ENCODE peak calls at places on chromosome 13, in four cellular contexts. One of them, this sample, is unnamed.

GRCh38 chr13:21232196-21232595 is 55.7 kb downstream of the MRPL57 start:
- DNase-seq in GM12878: no peak
- DNase-seq in K562: no peak
- DNase-seq in GM12891: no peak
- DNase-seq in this sample: no peak

GRCh38 chr13:106241974-106242373 is 293.5 kb downstream of the EFNB2 start:
- DNase-seq in K562: no peak
- DNase-seq in GM12891: no peak
- DNase-seq in GM12878: no peak
- DNase-seq in this sample: no peak

GRCh38 chr13:33676700-33677048 is 141.3 kb upstream of the RFC3 start:
- DNase-seq in K562: no peak
- DNase-seq in GM12878: no peak
- DNase-seq in GM12891: no peak
- DNase-seq in this sample: peak; percentile 71

GRCh38 chr13:97849305-97849704 is 104.2 kb upstream of the IPO5 start:
- DNase-seq in K562: peak; percentile 16
- DNase-seq in GM12878: peak; percentile 8
- DNase-seq in GM12891: no peak
- DNase-seq in this sample: no peak

GRCh38 chr13:43489168-43489730 is 297.5 kb downstream of the ENOX1 start:
- DNase-seq in K562: no peak
- DNase-seq in GM12878: no peak
- DNase-seq in GM12891: no peak
- DNase-seq in this sample: no peak

GRCh38 chr13:71876648-71877279 is 9.8 kb upstream of the DACH1 start:
- DNase-seq in GM12891: no peak
- DNase-seq in K562: no peak
- DNase-seq in GM12878: peak; percentile 9
- DNase-seq in this sample: no peak

GRCh38 chr13:83733293-83733692 is 149.0 kb downstream of the SLITRK1 start:
- DNase-seq in GM12891: no peak
- DNase-seq in K562: no peak
- DNase-seq in GM12878: no peak
- DNase-seq in this sample: no peak

GRCh38 chr13:95862401-95862800 is 185.5 kb downstream of the DNAJC3 start:
- DNase-seq in K562: no peak
- DNase-seq in GM12878: no peak
- DNase-seq in GM12891: no peak
- DNase-seq in this sample: no peak

GRCh38 chr13:73865027-73865426 is 269.2 kb downstream of the KLF12 start:
- DNase-seq in GM12878: no peak
- DNase-seq in GM12891: no peak
- DNase-seq in K562: no peak
- DNase-seq in this sample: no peak

GRCh38 chr13:54415753-54416366 is 1387.2 kb downstream of the OLFM4 start:
- DNase-seq in K562: no peak
- DNase-seq in GM12878: no peak
- DNase-seq in GM12891: no peak
- DNase-seq in this sample: no peak

GRCh38 chr13:40508767-40509342 is 157.6 kb downstream of the FOXO1 start:
- DNase-seq in GM12878: no peak
- DNase-seq in GM12891: no peak
- DNase-seq in K562: no peak
- DNase-seq in this sample: no peak

GRCh38 chr13:46656786-46657185 is 103.8 kb downstream of the LRCH1 start:
- DNase-seq in GM12891: no peak
- DNase-seq in K562: no peak
- DNase-seq in GM12878: no peak
- DNase-seq in this sample: no peak

GRCh38 chr13:22549126-22549525 is 631.7 kb upstream of the SGCG start:
- DNase-seq in GM12891: no peak
- DNase-seq in K562: no peak
- DNase-seq in GM12878: no peak
- DNase-seq in this sample: no peak

GRCh38 chr13:110126391-110126961 is 180.5 kb downstream of the COL4A1 start:
- DNase-seq in K562: no peak
- DNase-seq in GM12891: no peak
- DNase-seq in GM12878: no peak
- DNase-seq in this sample: no peak

GRCh38 chr13:60335531-60335930 is 61.5 kb upstream of the TDRD3 start:
- DNase-seq in GM12891: no peak
- DNase-seq in K562: no peak
- DNase-seq in GM12878: no peak
- DNase-seq in this sample: no peak

GRCh38 chr13:111219306-111219705 is 101.1 kb upstream of the TEX29 start:
- DNase-seq in GM12878: no peak
- DNase-seq in K562: no peak
- DNase-seq in GM12891: no peak
- DNase-seq in this sample: no peak

GRCh38 chr13:99974939-99975561 is 3.5 kb upstream of the ZIC5 start:
- DNase-seq in GM12878: no peak
- DNase-seq in K562: no peak
- DNase-seq in GM12891: no peak
- DNase-seq in this sample: no peak

GRCh38 chr13:112443191-112444000 is 67.2 kb downstream of the SPACA7 start:
- DNase-seq in K562: peak; percentile 18
- DNase-seq in GM12891: no peak
- DNase-seq in GM12878: no peak
- DNase-seq in this sample: no peak

GRCh38 chr13:68982961-68983619 is 1124.5 kb upstream of the ATXN8OS start:
- DNase-seq in GM12891: no peak
- DNase-seq in K562: no peak
- DNase-seq in GM12878: no peak
- DNase-seq in this sample: no peak

GRCh38 chr13:110307697-110308376 is 753 bp downstream of the COL4A2 start:
- DNase-seq in GM12878: no peak
- DNase-seq in GM12891: no peak
- DNase-seq in K562: no peak
- DNase-seq in this sample: no peak

GRCh38 chr13:23558675-23559536 is 11.3 kb upstream of the TNFRSF19 start:
- DNase-seq in K562: no peak
- DNase-seq in GM12878: no peak
- DNase-seq in GM12891: no peak
- DNase-seq in this sample: peak; percentile 84

GRCh38 chr13:78610381-78610883 is 7.1 kb upstream of the POU4F1 start:
- DNase-seq in GM12878: no peak
- DNase-seq in K562: no peak
- DNase-seq in GM12891: no peak
- DNase-seq in this sample: no peak

GRCh38 chr13:32126298-32126697 is 94.7 kb downstream of the FRY start:
- DNase-seq in GM12878: no peak
- DNase-seq in GM12891: no peak
- DNase-seq in K562: no peak
- DNase-seq in this sample: no peak

GRCh38 chr13:102440259-102440936 is 38.5 kb upstream of the FGF14 start:
- DNase-seq in K562: no peak
- DNase-seq in GM12878: peak; percentile 52
- DNase-seq in GM12891: no peak
- DNase-seq in this sample: no peak

GRCh38 chr13:41182231-41182630 is 12.1 kb downstream of the KBTBD7 start:
- DNase-seq in GM12878: no peak
- DNase-seq in K562: no peak
- DNase-seq in GM12891: no peak
- DNase-seq in this sample: no peak

GRCh38 chr13:109479534-109479933 is 306.8 kb downstream of the IRS2 start:
- DNase-seq in K562: no peak
- DNase-seq in GM12878: no peak
- DNase-seq in GM12891: no peak
- DNase-seq in this sample: no peak

GRCh38 chr13:94201022-94201421 is 278.5 kb downstream of the DCT start:
- DNase-seq in GM12891: no peak
- DNase-seq in GM12878: no peak
- DNase-seq in K562: no peak
- DNase-seq in this sample: no peak

GRCh38 chr13:73168226-73168992 is 109.6 kb downstream of the KLF5 start:
- DNase-seq in GM12878: no peak
- DNase-seq in K562: no peak
- DNase-seq in GM12891: no peak
- DNase-seq in this sample: no peak

GRCh38 chr13:101082441-101082840 is 333.9 kb downstream of the NALCN start:
- DNase-seq in GM12878: no peak
- DNase-seq in GM12891: no peak
- DNase-seq in K562: no peak
- DNase-seq in this sample: no peak
- TF ChIP-seq SPI1 in GM12878: no peak
- TF ChIP-seq SPI1 in GM12891: no peak
- TF ChIP-seq SPI1 in K562: no peak
- TF ChIP-seq SPI1 in this sample: no peak

GRCh38 chr13:48334534-48335127 is 31.1 kb downstream of the RB1 start:
- DNase-seq in K562: no peak
- DNase-seq in GM12878: peak; percentile 24
- DNase-seq in GM12891: no peak
- DNase-seq in this sample: no peak
- TF ChIP-seq SPI1 in K562: no peak
- TF ChIP-seq SPI1 in GM12878: no peak
- TF ChIP-seq SPI1 in GM12891: no peak
- TF ChIP-seq SPI1 in this sample: no peak

GRCh38 chr13:75760182-75760981 is 124.3 kb downstream of the LMO7 start:
- DNase-seq in GM12878: no peak
- DNase-seq in GM12891: no peak
- DNase-seq in K562: no peak
- DNase-seq in this sample: no peak
- TF ChIP-seq SPI1 in GM12878: no peak
- TF ChIP-seq SPI1 in GM12891: no peak
- TF ChIP-seq SPI1 in K562: no peak
- TF ChIP-seq SPI1 in this sample: no peak

GRCh38 chr13:50081106-50081898 is 66.1 kb downstream of the KCNRG start:
- DNase-seq in K562: peak; percentile 45
- DNase-seq in GM12878: no peak
- DNase-seq in GM12891: peak; percentile 13
- DNase-seq in this sample: peak; percentile 55
- TF ChIP-seq SPI1 in K562: no peak
- TF ChIP-seq SPI1 in GM12878: no peak
- TF ChIP-seq SPI1 in GM12891: no peak
- TF ChIP-seq SPI1 in this sample: no peak

GRCh38 chr13:114202581-114202980 is 23.5 kb downstream of the CFAP97D2 start:
- DNase-seq in GM12891: no peak
- DNase-seq in K562: no peak
- DNase-seq in GM12878: no peak
- DNase-seq in this sample: no peak
- TF ChIP-seq SPI1 in GM12891: no peak
- TF ChIP-seq SPI1 in K562: no peak
- TF ChIP-seq SPI1 in GM12878: no peak
- TF ChIP-seq SPI1 in this sample: no peak

GRCh38 chr13:30792257-30793000 is 57.1 kb downstream of the ALOX5AP start:
- DNase-seq in GM12891: no peak
- DNase-seq in K562: no peak
- DNase-seq in GM12878: no peak
- DNase-seq in this sample: no peak
- TF ChIP-seq SPI1 in GM12891: no peak
- TF ChIP-seq SPI1 in K562: no peak
- TF ChIP-seq SPI1 in GM12878: no peak
- TF ChIP-seq SPI1 in this sample: no peak

GRCh38 chr13:29901714-29902631 is 51.6 kb upstream of the UBL3 start:
- DNase-seq in GM12878: no peak
- DNase-seq in GM12891: no peak
- DNase-seq in K562: no peak
- DNase-seq in this sample: no peak
- TF ChIP-seq SPI1 in GM12878: no peak
- TF ChIP-seq SPI1 in GM12891: no peak
- TF ChIP-seq SPI1 in K562: no peak
- TF ChIP-seq SPI1 in this sample: no peak

DNA sequence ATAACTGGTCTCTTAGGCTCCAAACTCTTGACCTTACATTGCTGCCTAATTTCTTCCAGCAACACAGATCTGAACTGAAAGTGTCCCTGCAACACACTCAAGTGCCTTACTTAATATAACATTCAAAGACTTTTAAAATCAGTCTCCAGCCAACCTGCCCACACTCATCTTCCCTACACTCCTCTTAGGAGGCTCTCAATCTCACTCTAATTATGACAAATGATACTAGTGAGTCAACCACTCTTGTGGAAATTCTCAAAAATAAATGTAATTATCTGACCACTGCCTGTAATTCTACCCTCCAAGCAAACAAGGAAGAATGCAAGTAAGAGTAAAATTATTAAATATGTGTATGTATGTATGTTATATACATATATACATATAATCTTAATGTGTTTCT is 348.1 kb upstream of the MIR17HG start:
- DNase-seq in GM12878: no peak
- DNase-seq in K562: no peak
- DNase-seq in GM12891: no peak
- DNase-seq in this sample: no peak
- TF ChIP-seq SPI1 in GM12878: no peak
- TF ChIP-seq SPI1 in K562: no peak
- TF ChIP-seq SPI1 in GM12891: no peak
- TF ChIP-seq SPI1 in this sample: no peak

GRCh38 chr13:48642061-48642460 is 11.7 kb upstream of the CYSLTR2 start:
- DNase-seq in GM12891: no peak
- DNase-seq in GM12878: no peak
- DNase-seq in K562: no peak
- DNase-seq in this sample: no peak

GRCh38 chr13:48640767-48641166 is 13.0 kb upstream of the CYSLTR2 start:
- DNase-seq in GM12891: no peak
- DNase-seq in K562: no peak
- DNase-seq in GM12878: no peak
- DNase-seq in this sample: no peak

GRCh38 chr13:48643159-48643558 is 10.6 kb upstream of the CYSLTR2 start:
- DNase-seq in GM12878: no peak
- DNase-seq in K562: no peak
- DNase-seq in GM12891: no peak
- DNase-seq in this sample: no peak

GRCh38 chr13:48644141-48644540 is 9.6 kb upstream of the CYSLTR2 start:
- DNase-seq in K562: no peak
- DNase-seq in GM12891: no peak
- DNase-seq in GM12878: no peak
- DNase-seq in this sample: no peak

GRCh38 chr13:48641404-48641803 is 12.3 kb upstream of the CYSLTR2 start:
- DNase-seq in GM12878: no peak
- DNase-seq in K562: no peak
- DNase-seq in GM12891: no peak
- DNase-seq in this sample: no peak
- TF ChIP-seq SPI1 in GM12878: no peak
- TF ChIP-seq SPI1 in K562: peak; percentile 18
- TF ChIP-seq SPI1 in GM12891: no peak
- TF ChIP-seq SPI1 in this sample: no peak